ENCODE peak calls at places on chromosomes 12 and 14, in five cellular contexts. J is A549, L is endothelial cell of umbilical vein, K is K562, A is HepG2. S is an unnamed sample.

GRCh38 chr12:90970471-90970870 is 15.5 kb upstream of the CCER1 start:
- DNase-seq in J (no peak), A (no peak), L (peak; percentile 84), K (no peak), S (no peak)

GRCh38 chr14:85531594-85532391 is 1.8 kb downstream of the FLRT2 start:
- DNase-seq in J (peak; percentile 32), K (no peak), L (peak; percentile 92), A (no peak), S (no peak)

GRCh38 chr12:19018302-19018980 is 111.1 kb upstream of the PLEKHA5 start:
- DNase-seq in K (no peak), L (peak; percentile 70), J (no peak), A (no peak), S (no peak)

GRCh38 chr12:12172106-12172511 is 94.7 kb downstream of the LRP6 start:
- DNase-seq in J (no peak), A (no peak), L (peak; percentile 9), K (no peak), S (peak; percentile 61)

GRCh38 chr12:55019784-55020183 is at the start of gene NEUROD4:
- DNase-seq in J (no peak), K (peak; percentile 52), L (peak; percentile 54), A (peak; percentile 30), S (peak; percentile 61)

GRCh38 chr12:108854055-108854452 is 3.3 kb downstream of the SSH1 start:
- DNase-seq in L (no peak), A (peak; percentile 6), K (no peak), J (no peak), S (peak; percentile 61)

GRCh38 chr12:64695550-64695949 is 63.7 kb downstream of the GNS start:
- DNase-seq in L (no peak), K (no peak), A (no peak), J (no peak), S (no peak)

GRCh38 chr12:130286041-130286440 is 51.6 kb upstream of the PIWIL1 start:
- DNase-seq in J (no peak), K (peak; percentile 48), A (peak; percentile 11), L (no peak), S (peak; percentile 24)

GRCh38 chr12:52010152-52010622 is 3.4 kb downstream of the TAMALIN start:
- DNase-seq in J (no peak), K (peak; percentile 93), L (peak; percentile 97), A (peak; percentile 72), S (peak; percentile 89)

GRCh38 chr14:97359391-97359790 is 562.2 kb downstream of the VRK1 start:
- DNase-seq in A (no peak), K (no peak), L (no peak), J (no peak), S (no peak)

GRCh38 chr12:130119241-130119861 is 42.9 kb upstream of the FZD10 start:
- DNase-seq in A (no peak), L (no peak), K (no peak), J (no peak), S (no peak)

GRCh38 chr14:53850714-53851296 is 105.8 kb downstream of the BMP4 start:
- DNase-seq in L (peak; percentile 56), J (peak; percentile 28), K (no peak), A (peak; percentile 91), S (no peak)

GRCh38 chr14:27553820-27554219 is 956.0 kb upstream of the NOVA1 start:
- DNase-seq in K (no peak), L (peak; percentile 1), A (no peak), J (no peak), S (no peak)

GRCh38 chr12:2523881-2524561 is 270.7 kb upstream of the FKBP4 start:
- DNase-seq in K (no peak), J (no peak), A (no peak), L (no peak), S (no peak)

GRCh38 chr14:64232944-64233343 is 61.2 kb downstream of the ESR2 start:
- DNase-seq in K (no peak), L (no peak), A (no peak), J (no peak), S (no peak)

GRCh38 chr12:52494518-52494917 is 1.5 kb upstream of the KRT6A start:
- DNase-seq in A (no peak), L (no peak), K (no peak), J (no peak), S (peak; percentile 34)

GRCh38 chr12:101619026-101619827 is 24.5 kb downstream of the MYBPC1 start:
- DNase-seq in K (no peak), L (no peak), A (no peak), J (no peak), S (no peak)

GRCh38 chr14:63564318-63564717 is 21.1 kb upstream of the PPP2R5E start:
- DNase-seq in A (no peak), J (no peak), K (no peak), L (no peak), S (no peak)

GRCh38 chr14:59897757-59898383 is 22.1 kb upstream of the LRRC9 start:
- DNase-seq in L (peak; percentile 29), K (peak; percentile 6), A (peak; percentile 30), J (peak; percentile 13), S (peak; percentile 28)

GRCh38 chr12:26271889-26272492 is 76.6 kb downstream of the SSPN start:
- DNase-seq in K (no peak), J (no peak), L (peak; percentile 93), A (no peak), S (no peak)

GRCh38 chr12:34292736-34293625 is 270.7 kb downstream of the ALG10 start:
- DNase-seq in J (no peak), L (no peak), K (peak; percentile 42), A (peak; percentile 5), S (peak; percentile 31)

GRCh38 chr14:57317248-57317833 is 48.6 kb downstream of the AP5M1 start:
- DNase-seq in K (peak; percentile 55), J (peak; percentile 59), A (peak; percentile 76), L (peak; percentile 82), S (peak; percentile 77)

DNA sequence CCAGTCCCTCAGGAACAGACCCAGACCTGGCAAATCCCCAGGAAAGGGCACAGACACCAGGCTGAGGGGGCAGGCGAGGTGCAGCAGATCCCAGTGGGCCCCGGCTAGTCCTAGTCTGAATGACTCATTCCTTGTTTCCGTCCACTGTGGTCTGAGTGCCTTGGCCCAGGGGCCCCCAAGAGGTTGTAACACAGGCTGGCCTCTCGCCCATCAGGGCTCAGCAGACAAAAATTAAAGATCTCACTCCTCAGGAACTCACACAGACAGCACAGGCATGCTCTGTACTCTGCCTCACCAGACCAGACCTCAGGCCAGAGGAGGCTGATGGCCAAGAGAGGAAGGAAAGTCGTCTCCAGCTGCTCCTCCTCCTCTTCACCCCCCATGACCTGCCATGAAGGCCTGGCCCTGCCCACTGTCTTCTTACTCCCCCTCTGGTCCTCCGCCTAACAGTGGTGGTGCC is 7.7 kb upstream of the LTBP2 start:
- DNase-seq in J (peak; percentile 51), A (peak; percentile 63), L (peak; percentile 87), K (peak; percentile 36), S (peak; percentile 79)
- TF ChIP-seq MYC in J (no peak), A (no peak), L (peak; percentile 14), K (no peak), S (peak; percentile 28)

DNA sequence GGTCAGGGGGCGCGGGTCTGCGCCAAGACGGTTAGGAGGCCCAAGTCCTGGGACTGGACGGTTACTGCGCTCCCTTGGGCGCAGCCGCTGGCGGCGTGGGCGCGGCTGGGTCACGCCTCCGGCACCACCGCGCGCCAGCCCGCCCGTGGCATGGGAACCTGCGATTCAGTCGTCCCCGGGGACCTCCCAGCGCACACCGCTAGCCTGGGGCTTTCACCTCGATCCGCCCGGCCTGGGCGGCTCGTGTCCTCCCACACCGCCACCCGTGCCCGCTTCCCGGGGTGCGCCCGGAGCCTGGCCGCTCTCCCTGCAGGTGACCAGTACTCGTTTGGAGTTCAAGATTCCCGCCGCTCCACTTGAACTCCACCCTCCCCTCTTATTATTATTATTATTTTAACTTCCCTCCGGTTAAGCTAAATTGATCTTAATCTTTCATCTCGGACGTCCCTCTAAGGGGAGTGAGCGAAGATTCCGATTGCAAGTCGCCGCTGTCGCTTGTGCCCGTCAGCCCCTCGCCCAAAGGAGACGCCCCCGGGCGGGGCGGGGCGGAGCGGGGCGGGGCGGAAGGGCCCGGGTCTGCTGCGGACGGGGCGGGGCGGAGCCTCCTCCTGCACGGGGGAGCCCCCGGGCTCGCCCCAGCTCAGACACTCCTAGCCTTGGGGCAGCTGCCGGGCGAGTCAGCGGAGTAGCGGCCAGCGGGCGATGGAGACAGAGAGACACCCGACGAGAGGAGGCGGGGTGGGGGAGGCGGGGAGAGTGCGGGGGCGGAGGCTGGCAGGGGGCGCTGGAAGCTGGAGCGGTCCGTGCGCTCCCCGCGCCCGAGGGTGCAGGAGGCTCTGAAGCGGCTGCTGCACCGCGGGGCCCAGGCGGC is at the start of gene KCNMB4:
- DNase-seq in K (peak; percentile 83), A (peak; percentile 36), J (peak; percentile 53), L (peak; percentile 51), S (peak; percentile 73)
- TF ChIP-seq MYC in K (no peak), A (peak; percentile 2), J (no peak), L (no peak), S (no peak)

GRCh38 chr14:24986206-24986893 is 63.6 kb downstream of the STXBP6 start:
- DNase-seq in L (no peak), J (no peak), K (no peak), A (no peak), S (no peak)

GRCh38 chr14:24990773-24991172 is 59.2 kb downstream of the STXBP6 start:
- DNase-seq in L (no peak), K (no peak), J (no peak), A (no peak), S (no peak)

GRCh38 chr14:24979725-24980239 is 70.2 kb downstream of the STXBP6 start:
- DNase-seq in A (no peak), L (no peak), J (no peak), K (no peak), S (no peak)

GRCh38 chr14:24982472-24983155 is 67.3 kb downstream of the STXBP6 start:
- DNase-seq in K (no peak), J (no peak), A (peak; percentile 94), L (peak; percentile 80), S (no peak)

DNA sequence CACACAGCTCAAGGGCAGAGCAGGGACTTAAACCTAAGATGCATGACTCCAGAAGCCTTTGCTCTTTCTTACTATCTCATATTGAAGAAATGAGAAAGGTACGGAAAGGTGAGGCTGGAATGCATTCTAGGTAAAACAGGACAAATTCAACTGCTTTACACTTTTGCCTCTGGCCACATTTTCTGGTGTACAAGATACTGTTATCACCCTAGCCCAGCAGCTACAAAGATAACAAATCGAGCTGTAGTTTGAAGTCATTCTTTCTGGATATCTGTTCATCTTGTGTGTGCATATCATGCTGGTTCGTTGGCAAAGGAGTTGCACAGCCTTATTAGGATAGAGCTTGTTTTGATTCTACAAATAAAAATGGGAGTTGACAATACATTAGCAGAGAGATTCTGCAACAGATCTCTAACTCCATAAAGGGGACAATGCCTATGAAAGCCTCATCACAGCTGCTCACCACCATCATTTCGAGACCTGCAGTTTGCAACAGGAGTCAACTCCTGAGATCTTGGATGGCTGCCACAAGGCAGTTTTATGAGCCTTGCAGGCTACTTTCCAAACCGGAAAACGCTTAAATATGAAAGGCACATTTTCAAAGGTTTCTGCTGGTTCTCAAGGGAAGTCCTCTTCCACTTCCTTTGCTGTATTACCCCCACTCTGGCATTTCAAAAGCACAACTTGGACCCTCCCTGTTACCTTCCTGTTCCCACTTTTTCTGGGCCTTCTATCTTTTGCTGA is 64.9 kb downstream of the STXBP6 start:
- DNase-seq in K (peak; percentile 8), J (no peak), L (peak; percentile 70), A (no peak), S (no peak)
- TF ChIP-seq MYC in K (no peak), J (no peak), L (no peak), A (no peak), S (no peak)

DNA sequence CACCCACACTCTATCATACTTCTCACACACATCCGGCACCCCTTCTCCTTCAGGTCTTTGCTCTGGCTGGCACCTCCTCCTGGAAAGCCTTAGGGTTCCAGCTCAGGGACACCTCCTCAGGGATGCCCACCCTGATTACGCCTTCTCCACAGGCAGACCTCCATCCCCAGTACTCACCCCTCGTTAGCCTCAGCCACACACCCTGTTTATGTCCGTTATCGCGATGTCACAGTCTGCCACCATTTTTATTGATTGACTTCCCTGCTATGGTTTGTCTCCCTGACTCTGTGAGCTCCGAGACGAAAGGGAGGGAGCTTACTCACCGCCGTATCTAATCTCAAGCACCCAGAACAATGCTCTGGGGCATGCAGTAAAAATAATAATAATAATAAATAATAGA is 191.7 kb upstream of the LHX5 start:
- DNase-seq in L (no peak), A (no peak), K (peak; percentile 79), J (no peak), S (no peak)
- TF ChIP-seq MYC in L (no peak), A (no peak), K (no peak), J (no peak), S (no peak)

S was measured in NB4.